ENCODE peak calls at places on chromosomes 16 and 17, in eight cellular contexts. U is left lung; L is GM23248; O is mucosa of descending colon; I is CD4-positive, CD25-positive, alpha-beta regulatory T cell; G is neural progenitor cell; N is heart left ventricle; C is transverse colon. D is an unnamed sample. For H3K9me3, the result is how much of the 10 kb centered on the place peaks cover.

GRCh38 chr16:68985855-68986254 is 119.6 kb upstream of the HAS3 start:
- DNase-seq in L (peak), C (no peak), I (no peak), N (no peak), U (no peak), O (no peak), G (no peak), D (no peak)

GRCh38 chr17:42421479-42422332 is 1.4 kb downstream of the CAVIN1 start:
- DNase-seq in C (no peak), O (peak), I (no peak), U (peak), N (peak), L (peak), G (peak), D (no peak)

GRCh38 chr17:7834554-7834890 is 505 bp downstream of the KDM6B start:
- DNase-seq in U (peak), I (no peak), G (no peak), L (peak), O (peak), N (peak), C (peak), D (peak)

GRCh38 chr16:23026777-23027362 is 122.4 kb downstream of the USP31 start:
- DNase-seq in G (peak), O (no peak), I (no peak), L (peak), C (no peak), N (no peak), U (no peak), D (no peak)

GRCh38 chr17:48995871-48996695 is 1.1 kb upstream of the IGF2BP1 start:
- DNase-seq in I (no peak), N (no peak), G (peak), L (peak), O (no peak), C (no peak), U (no peak), D (no peak)

GRCh38 chr17:72342582-72343527 is 222.0 kb downstream of the SOX9 start:
- DNase-seq in N (peak), G (no peak), I (no peak), C (no peak), U (no peak), O (no peak), L (peak), D (no peak)

GRCh38 chr16:68892898-68893297 is 49.6 kb downstream of the TANGO6 start:
- DNase-seq in U (no peak), C (no peak), N (no peak), I (no peak), G (no peak), L (no peak), O (no peak), D (no peak)

GRCh38 chr17:67813803-67814180 is 11.5 kb upstream of the BPTF start:
- DNase-seq in L (no peak), I (no peak), G (no peak), O (no peak), C (no peak), U (no peak), N (no peak), D (no peak)

GRCh38 chr16:81500833-81501521 is 56.4 kb downstream of the CMIP start:
- DNase-seq in N (no peak), G (no peak), U (peak), C (no peak), I (no peak), L (no peak), O (no peak), D (no peak)

GRCh38 chr16:81036751-81037350 is 1.2 kb downstream of the ATMIN start:
- DNase-seq in C (no peak), I (no peak), U (no peak), L (peak), O (no peak), N (no peak), G (no peak), D (no peak)

GRCh38 chr16:23324727-23325126 is 22.6 kb downstream of the SCNN1B start:
- DNase-seq in I (no peak), N (peak), O (peak), G (no peak), C (peak), U (peak), L (no peak), D (no peak)

GRCh38 chr17:58960068-58960467 is 146.6 kb downstream of the TRIM37 start:
- DNase-seq in L (peak), I (no peak), C (no peak), N (no peak), G (no peak), O (no peak), U (no peak), D (no peak)

GRCh38 chr16:89350701-89351380 is 133.3 kb downstream of the ZNF778 start:
- DNase-seq in I (no peak), O (no peak), C (no peak), L (peak), N (no peak), U (no peak), G (no peak), D (no peak)

GRCh38 chr16:10611825-10612342 is 31.5 kb upstream of the EMP2 start:
- DNase-seq in G (peak), U (no peak), C (no peak), N (no peak), I (no peak), L (no peak), O (no peak), D (no peak)

GRCh38 chr17:48024149-48025039 is 13.2 kb downstream of the COPZ2 start:
- DNase-seq in I (peak), G (peak), O (peak), L (peak), N (peak), U (peak), C (peak), D (peak)

GRCh38 chr17:75785016-75785769 is 587 bp downstream of the UNK start:
- DNase-seq in O (peak), U (peak), C (peak), N (peak), L (peak), G (peak), I (no peak), D (peak)

GRCh38 chr17:73069846-73070245 is 22.6 kb downstream of the SLC39A11 start:
- DNase-seq in L (no peak), U (no peak), O (no peak), G (no peak), I (no peak), N (no peak), C (no peak), D (no peak)

GRCh38 chr17:79942591-79943353 is 92.9 kb downstream of the TBC1D16 start:
- DNase-seq in C (peak), L (no peak), G (no peak), I (no peak), O (peak), U (peak), N (peak), D (no peak)

GRCh38 chr17:58141505-58141904 is 6.7 kb upstream of the OR4D1 start:
- DNase-seq in U (no peak), O (no peak), C (no peak), L (no peak), I (no peak), G (no peak), N (no peak), D (no peak)

GRCh38 chr16:4684763-4685162 is 8.6 kb upstream of the NUDT16L1 start:
- DNase-seq in N (no peak), C (no peak), O (no peak), L (no peak), I (no peak), U (peak), G (no peak), D (no peak)

GRCh38 chr17:39400547-39401411 is 647 bp downstream of the FBXL20 start:
- DNase-seq in N (no peak), L (peak), U (no peak), G (no peak), C (peak), O (no peak), I (peak), D (peak)

GRCh38 chr16:88527186-88527936 is 42.8 kb upstream of the ZC3H18 start:
- DNase-seq in U (peak), C (peak), G (peak), N (peak), O (peak), I (peak), L (peak), D (peak)

GRCh38 chr17:38925263-38925995 is at the start of gene LASP1NB:
- DNase-seq in G (peak), U (no peak), N (peak), O (no peak), C (no peak), L (peak), I (peak), D (no peak)

GRCh38 chr17:69857412-69857835 is 217.6 kb upstream of the KCNJ16 start:
- DNase-seq in C (no peak), I (no peak), L (peak), O (no peak), U (no peak), N (no peak), G (no peak), D (no peak)

GRCh38 chr16:83806036-83806435 is 1.7 kb upstream of the HSBP1 start:
- DNase-seq in N (no peak), L (no peak), G (no peak), C (no peak), O (no peak), I (no peak), U (no peak), D (no peak)

GRCh38 chr16:54216268-54217187 is 70.1 kb downstream of the IRX3 start:
- DNase-seq in I (no peak), C (no peak), O (no peak), G (no peak), L (peak), N (peak), U (no peak), D (no peak)

GRCh38 chr17:40462343-40463121 is 19.3 kb downstream of the IGFBP4 start:
- DNase-seq in G (no peak), C (no peak), I (no peak), O (no peak), L (no peak), N (peak), U (no peak), D (no peak)

GRCh38 chr16:11249233-11250061 is 6.6 kb downstream of the SOCS1 start:
- DNase-seq in I (no peak), L (no peak), C (no peak), O (no peak), N (no peak), U (peak), G (no peak), D (no peak)

DNA sequence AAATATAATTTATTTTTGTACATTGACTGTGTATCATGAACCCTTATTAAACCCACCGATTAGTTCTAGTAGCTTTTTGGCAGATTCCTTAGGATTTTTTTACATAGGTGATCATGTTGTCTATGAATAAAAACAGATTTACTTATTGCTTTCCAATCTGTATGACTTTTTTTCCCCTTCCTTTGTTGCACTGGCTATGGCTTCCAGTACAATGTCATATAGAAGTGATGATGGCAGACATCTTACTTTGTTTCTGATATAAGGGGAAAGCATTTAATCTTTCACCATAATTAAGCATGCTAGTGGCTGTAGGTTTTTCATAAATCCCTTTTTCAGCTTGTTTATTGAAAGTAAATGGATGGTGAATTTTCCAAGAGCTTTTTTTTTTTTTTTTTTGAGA is 28.9 kb upstream of the NACA2 start:
- DNase-seq in G (no peak), O (no peak), L (no peak), I (no peak), N (no peak), C (no peak), U (no peak), D (no peak)
- H3K9me3 ChIP-seq in G (under half), O (under half), L (under half), I (under half), N (under half), C (under half), U (under half), D (under half)

DNA sequence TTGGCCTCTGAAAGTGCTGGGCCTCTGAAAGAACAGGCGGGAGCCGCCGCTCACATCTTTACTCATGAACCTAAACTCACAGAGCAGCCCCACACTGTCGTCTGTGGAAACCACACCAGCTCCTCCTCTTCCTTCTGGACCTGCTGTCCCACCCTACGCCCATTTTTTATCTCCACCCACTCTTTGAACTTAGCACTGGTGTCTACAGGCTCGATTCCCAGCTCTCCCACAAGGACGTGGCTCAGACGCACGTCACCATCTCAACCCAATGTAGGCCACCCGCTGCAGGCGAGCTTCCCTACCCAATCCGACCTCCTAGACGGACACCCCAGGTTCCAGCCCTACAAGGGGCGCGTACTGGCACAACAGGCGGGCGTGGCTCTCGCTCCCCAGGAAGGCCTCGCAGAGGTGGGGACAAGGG is 62.2 kb downstream of the NXN start:
- DNase-seq in L (peak), C (no peak), I (no peak), U (peak), O (no peak), N (peak), G (no peak), D (no peak)
- H3K9me3 ChIP-seq in L (under half), C (under half), I (under half), U (under half), O (under half), N (under half), G (under half), D (under half)

GRCh38 chr17:22718689-22719088 is 1026.4 kb downstream of the KCNJ18 start:
- DNase-seq in N (no peak), I (no peak), O (no peak), U (no peak), G (no peak), C (no peak), L (no peak), D (no peak)

GRCh38 chr17:22717211-22717610 is 1024.9 kb downstream of the KCNJ18 start:
- DNase-seq in O (no peak), U (no peak), G (no peak), I (no peak), L (no peak), C (no peak), N (no peak), D (no peak)
- H3K9me3 ChIP-seq in O (half or more), U (half or more), G (under half), I (under half), L (under half), C (under half), N (under half), D (under half)

DNA sequence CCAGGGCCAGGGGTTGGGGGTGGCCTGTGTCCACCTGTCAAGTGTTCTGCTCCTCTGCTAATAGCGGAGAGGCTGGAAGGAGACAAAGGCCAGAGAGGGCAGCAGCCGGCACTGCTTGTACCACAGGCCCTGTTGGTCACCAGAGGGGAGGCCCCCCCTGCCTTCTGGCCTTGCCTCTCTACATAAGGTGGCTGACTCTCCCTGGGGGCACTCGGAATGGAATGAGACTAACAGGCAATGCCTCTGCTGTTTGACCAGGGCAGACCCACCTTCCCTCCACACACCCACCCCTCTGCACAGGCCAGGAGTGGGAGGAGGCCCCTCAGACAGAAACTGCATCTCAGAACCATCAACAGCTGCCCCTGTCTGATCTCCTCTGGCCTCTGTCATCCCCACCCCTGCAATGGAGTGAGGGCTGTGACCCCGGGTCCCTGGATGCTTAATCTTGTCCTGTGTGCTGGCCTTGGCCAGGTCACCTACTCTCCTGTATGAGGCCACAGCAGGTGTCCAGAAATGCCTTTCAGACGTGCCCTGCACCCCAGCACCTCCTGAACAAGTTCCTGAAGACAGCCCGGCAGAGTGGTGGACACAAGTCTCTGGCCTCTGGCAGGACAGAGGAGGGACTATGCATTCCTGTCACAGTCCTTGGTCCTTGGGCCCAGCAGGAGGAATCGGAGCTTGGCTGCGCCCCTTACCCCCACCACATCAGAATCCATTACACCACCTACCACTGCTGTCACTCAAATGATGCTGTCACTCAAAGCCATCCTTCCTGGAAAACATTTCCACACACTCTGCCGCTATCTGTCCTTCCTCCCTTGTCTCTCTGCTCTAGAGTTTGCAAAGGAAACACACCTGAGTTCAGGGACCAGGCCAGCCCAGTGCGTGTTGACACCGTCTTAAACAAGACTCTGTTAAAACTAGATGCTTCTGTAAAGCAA is 107.5 kb upstream of the ZNF750 start:
- DNase-seq in G (no peak), I (no peak), C (no peak), O (peak), N (no peak), U (no peak), L (no peak), D (no peak)
- H3K9me3 ChIP-seq in G (under half), I (under half), C (under half), O (under half), N (under half), U (under half), L (under half), D (under half)

GRCh38 chr16:3377917-3378316 is 22.2 kb downstream of the OR2C1 start:
- DNase-seq in I (no peak), N (no peak), C (no peak), G (no peak), U (no peak), L (no peak), O (no peak), D (no peak)

GRCh38 chr16:3388325-3388724 is 12.5 kb downstream of the ZSCAN32 start:
- DNase-seq in G (no peak), U (no peak), N (no peak), I (no peak), O (no peak), C (no peak), L (no peak), D (no peak)

DNA sequence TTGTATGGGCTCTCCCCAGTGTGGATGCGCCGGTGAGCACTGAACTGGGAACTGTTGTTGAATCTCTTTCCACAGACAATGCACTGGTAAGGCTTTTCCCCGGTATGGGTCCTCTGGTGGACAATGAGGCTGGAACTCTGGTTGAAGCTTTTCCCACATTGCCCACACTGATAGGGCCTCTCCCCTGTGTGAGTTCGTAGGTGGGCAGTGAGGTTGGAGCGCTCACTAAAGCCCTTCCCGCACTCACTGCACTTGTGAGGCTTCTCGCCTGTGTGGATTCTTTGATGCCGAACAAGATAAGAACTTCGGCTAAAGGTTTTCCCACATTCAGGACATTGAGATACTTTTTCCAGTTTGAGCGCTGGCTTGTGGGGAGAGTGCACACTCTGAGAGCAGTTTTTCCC is 17.8 kb downstream of the ZSCAN32 start:
- DNase-seq in I (no peak), O (no peak), L (peak), C (no peak), U (no peak), N (no peak), G (no peak), D (no peak)
- H3K9me3 ChIP-seq in I (half or more), O (half or more), L (under half), C (half or more), U (half or more), N (under half), G (under half), D (half or more)

DNA sequence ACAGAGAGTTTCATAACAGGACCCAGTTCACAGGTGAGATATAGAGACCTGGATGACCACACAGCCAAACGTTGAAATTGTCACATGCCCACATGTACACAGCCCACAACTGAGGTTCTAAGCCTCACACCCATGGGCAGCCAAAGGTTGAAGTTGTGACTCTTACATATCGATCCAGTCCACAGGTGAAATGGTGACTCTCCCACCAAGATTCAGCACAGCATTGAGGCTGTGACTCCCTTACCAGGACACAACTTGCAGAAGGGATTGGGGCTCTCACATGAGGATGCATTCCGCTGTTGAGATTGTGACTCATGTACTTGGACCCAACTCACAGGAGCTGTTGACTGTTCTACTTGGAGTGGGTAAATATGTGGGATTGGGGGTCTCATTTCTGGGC is 1836.4 kb downstream of the TP53TG3F start:
- DNase-seq in C (no peak), I (no peak), L (no peak), G (no peak), N (no peak), U (no peak), O (no peak), D (no peak)
- H3K9me3 ChIP-seq in C (under half), I (under half), L (under half), G (under half), N (under half), U (under half), O (half or more), D (under half)

GRCh38 chr17:13671771-13672170 is 70.0 kb upstream of the HS3ST3A1 start:
- DNase-seq in G (peak), C (no peak), L (peak), O (no peak), N (no peak), U (no peak), I (no peak), D (no peak)
- H3K9me3 ChIP-seq in G (under half), C (under half), L (under half), O (under half), N (under half), U (under half), I (under half), D (under half)